ENCODE peak calls at places on chromosome 18, in five cellular contexts. L is NCI-H1105; N is body of pancreas; Y is CD8-positive, alpha-beta memory T cell; P is AG08396. W is an unnamed sample.

GRCh38 chr18:48155856-48156255 is 225.4 kb upstream of the SMAD2 start:
- DNase-seq in N (no peak), Y (no peak), P (no peak), L (no peak), W (no peak)

GRCh38 chr18:9454061-9454703 is 21.1 kb upstream of the RALBP1 start:
- DNase-seq in Y (no peak), N (no peak), L (no peak), P (no peak), W (no peak)

GRCh38 chr18:48938827-48939367 is 11.9 kb downstream of the SMAD7 start:
- DNase-seq in P (no peak), L (no peak), N (no peak), Y (no peak), W (peak)

GRCh38 chr18:54983041-54983686 is 23.9 kb upstream of the CCDC68 start:
- DNase-seq in N (peak), P (peak), L (peak), Y (no peak), W (peak)

GRCh38 chr18:11728247-11728646 is 39.2 kb downstream of the GNAL start:
- DNase-seq in Y (no peak), N (no peak), L (no peak), P (no peak), W (no peak)

GRCh38 chr18:42459873-42460272 is 504.8 kb downstream of the PIK3C3 start:
- DNase-seq in P (no peak), Y (no peak), N (no peak), L (no peak), W (no peak)

GRCh38 chr18:21701621-21702020 is 3.0 kb downstream of the ABHD3 start:
- DNase-seq in N (no peak), P (no peak), Y (no peak), L (peak), W (no peak)

GRCh38 chr18:57023483-57023882 is 123.4 kb upstream of the BOD1L2 start:
- DNase-seq in Y (no peak), L (no peak), N (no peak), P (no peak), W (no peak)

GRCh38 chr18:2961828-2962227 is 51.1 kb downstream of the LPIN2 start:
- DNase-seq in P (peak), N (no peak), L (no peak), Y (no peak), W (no peak)

GRCh38 chr18:64332851-64333250 is 184.0 kb upstream of the LINC00305 start:
- DNase-seq in P (no peak), N (no peak), Y (no peak), L (no peak), W (no peak)

GRCh38 chr18:76459687-76460350 is 35.2 kb downstream of the ZNF516 start:
- DNase-seq in P (peak), N (peak), L (no peak), Y (no peak), W (no peak)

GRCh38 chr18:22846697-22847096 is 86.4 kb upstream of the RBBP8 start:
- DNase-seq in L (no peak), N (no peak), P (no peak), Y (no peak), W (no peak)

GRCh38 chr18:77135339-77136075 is 2.9 kb upstream of the MBP start:
- DNase-seq in Y (no peak), L (no peak), N (no peak), P (no peak), W (no peak)

GRCh38 chr18:8478166-8478967 is 130.9 kb upstream of the RAB12 start:
- DNase-seq in P (peak), Y (peak), N (peak), L (no peak), W (no peak)

GRCh38 chr18:27226556-27227075 is 41.5 kb upstream of the CHST9 start:
- DNase-seq in Y (no peak), L (no peak), P (no peak), N (no peak), W (no peak)

GRCh38 chr18:61606759-61607158 is 273.5 kb downstream of the CDH20 start:
- DNase-seq in L (no peak), P (peak), N (peak), Y (no peak), W (no peak)

GRCh38 chr18:25736516-25736915 is 353.9 kb downstream of the SS18 start:
- DNase-seq in L (no peak), Y (no peak), P (no peak), N (no peak), W (no peak)

GRCh38 chr18:3468833-3469232 is 18.9 kb downstream of the TGIF1 start:
- DNase-seq in L (no peak), N (no peak), P (no peak), Y (no peak), W (no peak)

GRCh38 chr18:54277899-54278298 is 8.6 kb downstream of the POLI start:
- DNase-seq in L (no peak), N (no peak), Y (no peak), P (no peak), W (no peak)

GRCh38 chr18:54089749-54090459 is 134.6 kb downstream of the MBD2 start:
- DNase-seq in P (no peak), Y (no peak), N (no peak), L (no peak), W (no peak)

GRCh38 chr18:43665239-43665788 is 388.0 kb upstream of the SYT4 start:
- DNase-seq in P (peak), Y (no peak), L (no peak), N (no peak), W (no peak)

GRCh38 chr18:11091746-11092145 is 57.6 kb downstream of the PIEZO2 start:
- DNase-seq in L (no peak), P (no peak), Y (no peak), N (no peak), W (no peak)

GRCh38 chr18:76345901-76346300 is 149.1 kb downstream of the ZNF516 start:
- DNase-seq in P (no peak), L (no peak), N (no peak), Y (no peak), W (no peak)

GRCh38 chr18:48294894-48295585 is 114.1 kb downstream of the ZBTB7C start:
- DNase-seq in L (no peak), P (no peak), Y (no peak), N (no peak), W (no peak)

GRCh38 chr18:55927831-55928230 is 339.8 kb upstream of the TCF4 start:
- DNase-seq in P (peak), N (no peak), Y (no peak), L (no peak), W (no peak)

GRCh38 chr18:46158498-46158897 is 54.3 kb downstream of the HAUS1 start:
- DNase-seq in L (no peak), N (no peak), P (no peak), Y (no peak), W (no peak)

GRCh38 chr18:50631831-50632285 is 72.0 kb downstream of the MAPK4 start:
- DNase-seq in N (no peak), L (no peak), P (no peak), Y (no peak), W (no peak)

GRCh38 chr18:35460719-35461118 is 37.0 kb downstream of the INO80C start:
- DNase-seq in L (no peak), Y (no peak), N (no peak), P (no peak), W (no peak)

GRCh38 chr18:11487390-11487789 is 122.0 kb upstream of the SLC35G4 start:
- DNase-seq in P (no peak), L (no peak), Y (no peak), N (no peak), W (no peak)

GRCh38 chr18:13587937-13588336 is 138.4 kb downstream of the FAM210A start:
- DNase-seq in P (no peak), Y (no peak), L (no peak), N (no peak), W (no peak)